ENCODE peak calls at places on chromosomes 11 and 22, in five cellular contexts. T, W, G, C and L are unnamed samples.

GRCh38 chr22:39233736-39234120 is 11.1 kb downstream of the PDGFB start:
- DNase-seq in T (no peak), W (no peak), G (no peak), C (no peak), L (no peak)

GRCh38 chr11:103546236-103546635 is 437.0 kb downstream of the DYNC2H1 start:
- DNase-seq in T (no peak), W (no peak), G (no peak), C (no peak), L (no peak)

GRCh38 chr11:86632499-86633269 is 39.7 kb downstream of the ME3 start:
- DNase-seq in T (peak), W (no peak), G (no peak), C (peak), L (no peak)

GRCh38 chr11:116427903-116428637 is 344.7 kb downstream of the BUD13 start:
- DNase-seq in T (no peak), W (no peak), G (no peak), C (no peak), L (no peak)

GRCh38 chr11:33742249-33742851 is 6.1 kb upstream of the CD59 start:
- DNase-seq in T (no peak), W (no peak), G (no peak), C (no peak), L (no peak)

GRCh38 chr11:16986434-16987204 is 27.6 kb downstream of the PLEKHA7 start:
- DNase-seq in T (no peak), W (peak), G (no peak), C (peak), L (peak)

GRCh38 chr11:130846606-130847005 is 69.7 kb downstream of the SNX19 start:
- DNase-seq in T (no peak), W (no peak), G (no peak), C (no peak), L (no peak)

GRCh38 chr11:63918576-63919171 is 1.7 kb upstream of the RCOR2 start:
- DNase-seq in T (no peak), W (no peak), G (no peak), C (peak), L (no peak)

GRCh38 chr11:29153078-29153477 is 863.8 kb downstream of the KCNA4 start:
- DNase-seq in T (no peak), W (no peak), G (no peak), C (no peak), L (no peak)

GRCh38 chr22:49966716-49967332 is 6.3 kb downstream of the PIM3 start:
- DNase-seq in T (no peak), W (peak), G (peak), C (no peak), L (peak)

GRCh38 chr11:14554959-14555358 is 34.8 kb upstream of the PSMA1 start:
- DNase-seq in T (no peak), W (no peak), G (no peak), C (no peak), L (no peak)

GRCh38 chr11:122656073-122656630 is 630 bp downstream of the UBASH3B start:
- DNase-seq in T (no peak), W (peak), G (peak), C (peak), L (peak)

GRCh38 chr11:58075781-58076180 is 45.0 kb downstream of the OR6Q1 start:
- DNase-seq in T (no peak), W (no peak), G (no peak), C (no peak), L (no peak)

GRCh38 chr11:27646051-27646818 is 54.0 kb downstream of the BDNF start:
- DNase-seq in T (no peak), W (peak), G (no peak), C (no peak), L (no peak)

GRCh38 chr22:31611065-31611760 is 50.8 kb downstream of the PISD start:
- DNase-seq in T (no peak), W (no peak), G (no peak), C (no peak), L (no peak)

GRCh38 chr22:35950262-35950661 is 78.4 kb downstream of the RBFOX2 start:
- DNase-seq in T (no peak), W (no peak), G (no peak), C (peak), L (no peak)

GRCh38 chr11:100068116-100068515 is 619.0 kb upstream of the ARHGAP42 start:
- DNase-seq in T (no peak), W (no peak), G (no peak), C (no peak), L (no peak)

GRCh38 chr11:20488352-20488751 is 100.8 kb downstream of the PRMT3 start:
- DNase-seq in T (no peak), W (no peak), G (no peak), C (no peak), L (no peak)

GRCh38 chr11:44695169-44695833 is 31.5 kb upstream of the TSPAN18 start:
- DNase-seq in T (no peak), W (no peak), G (no peak), C (no peak), L (no peak)

GRCh38 chr11:102950622-102951081 is 4.9 kb downstream of the MMP13 start:
- DNase-seq in T (no peak), W (no peak), G (no peak), C (no peak), L (no peak)

GRCh38 chr11:92531051-92531747 is 306.6 kb downstream of the FAT3 start:
- DNase-seq in T (no peak), W (no peak), G (no peak), C (no peak), L (no peak)

GRCh38 chr11:27347949-27348879 is 14.8 kb downstream of the CCDC34 start:
- DNase-seq in T (no peak), W (no peak), G (no peak), C (peak), L (no peak)

GRCh38 chr11:61052182-61052972 is 49.9 kb upstream of the CD5 start:
- DNase-seq in T (no peak), W (no peak), G (no peak), C (no peak), L (no peak)

GRCh38 chr11:8566613-8567210 is 27.3 kb downstream of the STK33 start:
- DNase-seq in T (peak), W (no peak), G (no peak), C (peak), L (no peak)

GRCh38 chr11:69436041-69436982 is 45.2 kb upstream of the LINC01488 start:
- DNase-seq in T (no peak), W (no peak), G (no peak), C (no peak), L (no peak)

GRCh38 chr22:46063861-46064235 is 86.5 kb upstream of the PPARA start:
- DNase-seq in T (no peak), W (peak), G (peak), C (no peak), L (peak)
- TF ChIP-seq POLR2AphosphoS5 in T (no peak), W (peak), G (no peak), C (no peak), L (no peak)

DNA sequence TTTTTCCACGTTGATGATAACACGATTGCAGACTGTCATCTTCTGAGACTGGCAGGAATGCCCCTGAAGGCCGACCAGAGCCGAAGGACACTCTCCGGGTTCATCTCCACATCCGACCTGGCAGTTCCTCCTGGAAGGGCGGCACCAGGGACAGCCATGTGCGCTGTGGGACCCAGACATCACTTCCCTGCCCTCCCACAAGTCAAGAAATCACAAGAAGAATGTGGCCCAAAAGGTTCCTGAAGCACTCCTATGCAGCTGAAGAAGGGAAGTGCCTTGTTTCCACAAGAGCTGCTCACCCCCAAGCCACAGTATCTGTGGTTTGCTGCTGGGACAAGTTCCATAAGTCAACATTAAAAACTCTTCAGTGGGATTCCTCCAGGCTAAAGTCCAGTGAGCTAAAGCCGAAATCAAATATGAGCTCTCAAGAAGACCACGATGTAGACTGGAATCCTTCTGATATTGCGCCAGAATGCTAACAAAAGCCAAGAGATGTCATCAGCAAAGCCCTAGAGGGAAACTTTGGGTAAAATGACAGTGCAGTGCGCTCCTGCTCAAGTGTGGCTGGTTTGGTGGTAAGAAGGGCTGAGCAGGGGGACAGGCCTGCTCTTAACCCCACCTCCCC is 21.2 kb downstream of the PACSIN2 start:
- DNase-seq in T (no peak), W (no peak), G (no peak), C (no peak), L (peak)
- TF ChIP-seq POLR2AphosphoS5 in T (no peak), W (no peak), G (no peak), C (no peak), L (no peak)

GRCh38 chr11:13082588-13082987 is 73.5 kb downstream of the RASSF10 start:
- DNase-seq in T (no peak), W (no peak), G (no peak), C (no peak), L (no peak)

GRCh38 chr11:13076961-13077360 is 67.8 kb downstream of the RASSF10 start:
- DNase-seq in T (no peak), W (no peak), G (no peak), C (no peak), L (no peak)

GRCh38 chr11:13074714-13075464 is 65.8 kb downstream of the RASSF10 start:
- DNase-seq in T (no peak), W (no peak), G (no peak), C (no peak), L (no peak)

GRCh38 chr11:13080861-13081260 is 71.7 kb downstream of the RASSF10 start:
- DNase-seq in T (no peak), W (no peak), G (no peak), C (no peak), L (no peak)
- TF ChIP-seq POLR2AphosphoS5 in T (no peak), W (no peak), G (no peak), C (no peak), L (no peak)

GRCh38 chr22:23222033-23222840 is 41.9 kb downstream of the BCR start:
- DNase-seq in T (no peak), W (no peak), G (no peak), C (no peak), L (no peak)
- TF ChIP-seq POLR2AphosphoS5 in T (no peak), W (no peak), G (no peak), C (no peak), L (no peak)

GRCh38 chr11:75420224-75421034 is 12.6 kb downstream of the KLHL35 start:
- DNase-seq in T (no peak), W (no peak), G (no peak), C (no peak), L (no peak)
- TF ChIP-seq POLR2AphosphoS5 in T (no peak), W (no peak), G (no peak), C (no peak), L (no peak)